ENCODE peak calls at places on chromosome 13, in nine cellular contexts. S is HFF-Myc; C is nephron progenitor cell; E is activated CD8-positive, alpha-beta T cell treated with anti-CD3 and anti-CD28 coated beads for 36 hours; N is lower leg skin; Q is brain microvascular endothelial cell; J is B cell; H is AG10803; O is progenitor cell of endocrine pancreas. P is an unnamed sample.
A peak's percentile ranks its signal among the peaks of the same experiment; 100 is the strongest.

GRCh38 chr13:106987435-106987800 is 419.5 kb upstream of the ARGLU1 start:
- DNase-seq in S (no peak), C (no peak), E (no peak), N (no peak), Q (no peak), J (no peak), H (no peak), O (no peak), P (no peak)

GRCh38 chr13:105058517-105058916 is 1476.9 kb downstream of the EFNB2 start:
- DNase-seq in S (no peak), C (no peak), E (no peak), N (no peak), Q (no peak), J (no peak), H (no peak), O (no peak), P (no peak)

GRCh38 chr13:42375663-42376062 is 103.7 kb downstream of the AKAP11 start:
- DNase-seq in S (no peak), C (no peak), E (no peak), N (no peak), Q (no peak), J (no peak), H (no peak), O (no peak), P (no peak)

GRCh38 chr13:39202746-39203145 is 164.5 kb downstream of the NHLRC3 start:
- DNase-seq in S (no peak), C (no peak), E (no peak), N (no peak), Q (no peak), J (no peak), H (no peak), O (no peak), P (no peak)

GRCh38 chr13:105918842-105919741 is 616.4 kb downstream of the EFNB2 start:
- DNase-seq in S (peak; percentile 32), C (no peak), E (no peak), N (no peak), Q (peak; percentile 89), J (no peak), H (peak; percentile 13), O (no peak), P (no peak)

GRCh38 chr13:79448413-79448812 is 32.5 kb upstream of the NDFIP2 start:
- DNase-seq in S (no peak), C (no peak), E (no peak), N (no peak), Q (no peak), J (no peak), H (no peak), O (no peak), P (no peak)

GRCh38 chr13:108609353-108609752 is 20.1 kb upstream of the MYO16 start:
- DNase-seq in S (peak; percentile 20), C (no peak), E (no peak), N (no peak), Q (no peak), J (no peak), H (peak; percentile 0), O (no peak), P (no peak)

GRCh38 chr13:73365240-73365639 is 306.4 kb downstream of the KLF5 start:
- DNase-seq in S (no peak), C (no peak), E (no peak), N (no peak), Q (no peak), J (no peak), H (no peak), O (no peak), P (no peak)

GRCh38 chr13:74550039-74550438 is 415.8 kb upstream of the KLF12 start:
- DNase-seq in S (no peak), C (no peak), E (no peak), N (no peak), Q (no peak), J (no peak), H (peak; percentile 47), O (no peak), P (no peak)

GRCh38 chr13:23799945-23800344 is 89.3 kb downstream of the MIPEP start:
- DNase-seq in S (no peak), C (no peak), E (peak; percentile 12), N (no peak), Q (peak; percentile 21), J (no peak), H (peak; percentile 36), O (no peak), P (no peak)

GRCh38 chr13:48160879-48161278 is 66.0 kb upstream of the MED4 start:
- DNase-seq in S (no peak), C (no peak), E (no peak), N (peak; percentile 90), Q (peak; percentile 18), J (no peak), H (peak; percentile 35), O (no peak), P (no peak)

GRCh38 chr13:89199138-89199537 is 1528.0 kb downstream of the SLITRK5 start:
- DNase-seq in S (no peak), C (no peak), E (no peak), N (no peak), Q (no peak), J (no peak), H (no peak), O (no peak), P (no peak)

GRCh38 chr13:61202042-61202441 is 213.6 kb downstream of the PCDH20 start:
- DNase-seq in S (no peak), C (no peak), E (no peak), N (no peak), Q (no peak), J (no peak), H (no peak), O (no peak), P (no peak)

GRCh38 chr13:42553098-42554046 is 20.6 kb upstream of the TNFSF11 start:
- DNase-seq in S (no peak), C (no peak), E (no peak), N (no peak), Q (peak; percentile 87), J (no peak), H (no peak), O (no peak), P (no peak)

GRCh38 chr13:39895254-39895653 is 239.8 kb downstream of the COG6 start:
- DNase-seq in S (no peak), C (no peak), E (no peak), N (no peak), Q (no peak), J (no peak), H (peak; percentile 78), O (no peak), P (no peak)

GRCh38 chr13:24149306-24150032 is 11.1 kb upstream of the SPATA13 start:
- DNase-seq in S (no peak), C (no peak), E (no peak), N (no peak), Q (no peak), J (no peak), H (peak; percentile 53), O (no peak), P (no peak)

GRCh38 chr13:53200498-53201453 is 172.2 kb downstream of the OLFM4 start:
- DNase-seq in S (no peak), C (peak; percentile 94), E (peak; percentile 13), N (no peak), Q (no peak), J (peak; percentile 34), H (peak; percentile 7), O (peak; percentile 73), P (peak; percentile 82)
- TF ChIP-seq CTCF in S (peak; percentile 35), C (peak; percentile 81), E (peak; percentile 20), N (no peak), Q (peak; percentile 28), J (no peak), H (peak; percentile 35), O (peak; percentile 96), P (peak; percentile 81)

GRCh38 chr13:49246850-49247721 is 639 bp upstream of the CDADC1 start:
- DNase-seq in S (no peak), C (no peak), E (no peak), N (no peak), Q (no peak), J (no peak), H (no peak), O (no peak), P (no peak)

GRCh38 chr13:49248433-49249002 is 793 bp downstream of the CDADC1 start:
- DNase-seq in S (no peak), C (no peak), E (peak; percentile 40), N (no peak), Q (peak; percentile 6), J (no peak), H (peak; percentile 24), O (no peak), P (no peak)

GRCh38 chr13:49253310-49253709 is 5.6 kb downstream of the CDADC1 start:
- DNase-seq in S (no peak), C (no peak), E (no peak), N (no peak), Q (no peak), J (no peak), H (no peak), O (no peak), P (no peak)

GRCh38 chr13:49247722-49248432 is at the start of gene CDADC1:
- DNase-seq in S (peak; percentile 79), C (peak; percentile 100), E (peak; percentile 98), N (peak; percentile 99), Q (peak; percentile 95), J (peak; percentile 74), H (peak; percentile 91), O (peak; percentile 93), P (peak; percentile 97)
- TF ChIP-seq CTCF in S (no peak), C (no peak), E (no peak), N (no peak), Q (no peak), J (no peak), H (no peak), O (no peak), P (no peak)

DNA sequence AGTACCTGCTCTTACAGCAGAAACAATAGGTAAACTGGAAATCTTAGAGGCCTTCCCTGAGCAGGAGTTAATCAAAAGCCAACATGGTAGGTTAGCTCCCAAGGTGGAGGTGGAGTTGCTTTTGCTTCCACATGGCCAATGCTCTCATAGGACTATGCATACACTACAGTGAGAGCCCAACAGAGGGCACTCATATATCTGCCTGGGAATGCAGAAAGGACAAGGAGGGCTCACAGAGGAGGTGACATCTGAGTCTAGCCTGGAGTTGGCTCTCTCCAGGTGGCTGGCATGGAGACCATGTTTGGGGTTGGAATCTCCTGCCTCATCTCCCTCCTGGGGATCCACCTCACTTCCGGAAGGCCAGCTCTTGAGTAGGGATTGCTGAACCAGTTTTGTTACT is 34.6 kb downstream of the ATP8A2 start:
- DNase-seq in S (no peak), C (no peak), E (no peak), N (no peak), Q (peak; percentile 3), J (no peak), H (no peak), O (no peak), P (no peak)
- TF ChIP-seq CTCF in S (no peak), C (no peak), E (no peak), N (no peak), Q (peak; percentile 33), J (no peak), H (peak; percentile 4), O (peak; percentile 13), P (no peak)

DNA sequence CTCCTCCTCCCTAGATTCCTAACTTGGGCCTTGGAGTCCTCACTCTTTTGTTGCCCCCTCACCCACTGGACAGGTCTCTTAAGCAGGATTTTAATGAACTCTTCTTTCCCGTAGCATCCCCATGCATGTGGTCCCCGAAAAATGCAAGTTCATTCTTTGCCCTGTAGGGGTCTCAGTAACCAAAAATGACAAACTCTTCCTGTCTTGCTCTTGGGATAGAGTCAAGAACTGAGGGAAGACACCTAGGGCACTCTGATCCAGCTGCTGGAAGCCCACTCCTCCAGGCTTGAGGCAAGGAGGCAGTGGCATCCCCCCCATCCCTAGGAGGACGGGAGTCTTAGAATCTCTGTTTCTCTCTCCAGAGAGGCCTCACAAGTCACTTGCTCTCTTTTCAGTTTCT is 987.0 kb downstream of the DIAPH3 start:
- DNase-seq in S (no peak), C (no peak), E (no peak), N (no peak), Q (no peak), J (no peak), H (no peak), O (no peak), P (no peak)
- TF ChIP-seq CTCF in S (no peak), C (no peak), E (no peak), N (no peak), Q (peak; percentile 35), J (no peak), H (peak; percentile 2), O (no peak), P (peak; percentile 45)

P was measured in mesothelial cell of epicardium.